ENCODE peak calls at places on chromosome 12, in six cellular contexts. A is BE2C, Z is left ventricle myocardium inferior, R is foreskin fibroblast, X is AG04450, N is GM12865. K is an unnamed sample.

GRCh38 chr12:104793280-104793679 is 164.8 kb downstream of the SLC41A2 start:
- DNase-seq in A (peak; percentile 15), Z (no peak), R (peak; percentile 24), X (no peak), N (no peak), K (no peak)

GRCh38 chr12:92574046-92574783 is 128.6 kb upstream of the PLEKHG7 start:
- DNase-seq in A (peak; percentile 14), Z (no peak), R (no peak), X (no peak), N (no peak), K (no peak)

GRCh38 chr12:121767525-121768016 is 25.9 kb downstream of the RHOF start:
- DNase-seq in A (peak; percentile 86), Z (peak; percentile 62), R (no peak), X (no peak), N (no peak), K (no peak)

GRCh38 chr12:27965411-27965810 is 7.1 kb downstream of the PTHLH start:
- DNase-seq in A (no peak), Z (no peak), R (no peak), X (no peak), N (no peak), K (no peak)

GRCh38 chr12:75558262-75558661 is 46.9 kb upstream of the KRR1 start:
- DNase-seq in A (no peak), Z (no peak), R (no peak), X (no peak), N (no peak), K (no peak)

GRCh38 chr12:106204312-106204711 is 43.5 kb downstream of the CKAP4 start:
- DNase-seq in A (no peak), Z (no peak), R (no peak), X (no peak), N (no peak), K (no peak)

GRCh38 chr12:104411826-104412626 is 44.7 kb upstream of the CHST11 start:
- DNase-seq in A (peak; percentile 33), Z (no peak), R (no peak), X (no peak), N (no peak), K (no peak)

GRCh38 chr12:130303781-130304180 is 33.9 kb upstream of the PIWIL1 start:
- DNase-seq in A (no peak), Z (no peak), R (no peak), X (no peak), N (no peak), K (no peak)

GRCh38 chr12:2108166-2108565 is 55.4 kb downstream of the CACNA1C start:
- DNase-seq in A (no peak), Z (no peak), R (no peak), X (no peak), N (no peak), K (no peak)

GRCh38 chr12:127306604-127307215 is 960.3 kb upstream of the TMEM132C start:
- DNase-seq in A (no peak), Z (no peak), R (peak; percentile 81), X (no peak), N (no peak), K (no peak)

GRCh38 chr12:28963554-28963953 is 185.5 kb upstream of the FAR2 start:
- DNase-seq in A (no peak), Z (no peak), R (peak; percentile 20), X (no peak), N (peak; percentile 13), K (no peak)

GRCh38 chr12:84732941-84733340 is 179.7 kb downstream of the SLC6A15 start:
- DNase-seq in A (no peak), Z (no peak), R (no peak), X (no peak), N (no peak), K (no peak)

GRCh38 chr12:60070541-60070940 is 474.7 kb downstream of the SLC16A7 start:
- DNase-seq in A (no peak), Z (no peak), R (no peak), X (no peak), N (no peak), K (no peak)

GRCh38 chr12:60522684-60523083 is 926.9 kb downstream of the SLC16A7 start:
- DNase-seq in A (no peak), Z (no peak), R (no peak), X (no peak), N (no peak), K (no peak)

GRCh38 chr12:107287436-107288413 is 194.4 kb upstream of the CRY1 start:
- DNase-seq in A (no peak), Z (no peak), R (no peak), X (no peak), N (peak; percentile 1), K (no peak)

GRCh38 chr12:27245039-27245438 is 953 bp downstream of the STK38L start:
- DNase-seq in A (no peak), Z (no peak), R (no peak), X (no peak), N (no peak), K (no peak)

GRCh38 chr12:96226801-96227348 is 32.7 kb downstream of the ELK3 start:
- DNase-seq in A (no peak), Z (no peak), R (no peak), X (no peak), N (no peak), K (no peak)

GRCh38 chr12:4286228-4286627 is 12.7 kb downstream of the CCND2 start:
- DNase-seq in A (no peak), Z (no peak), R (no peak), X (no peak), N (no peak), K (no peak)

GRCh38 chr12:130434560-130434959 is 96.9 kb downstream of the PIWIL1 start:
- DNase-seq in A (peak; percentile 9), Z (no peak), R (no peak), X (no peak), N (no peak), K (no peak)

GRCh38 chr12:53225635-53226424 is 6.2 kb downstream of the RARG start:
- DNase-seq in A (peak; percentile 46), Z (no peak), R (no peak), X (no peak), N (no peak), K (no peak)

GRCh38 chr12:53223006-53223305 is 9.1 kb downstream of the RARG start:
- DNase-seq in A (no peak), Z (no peak), R (no peak), X (no peak), N (no peak), K (no peak)

GRCh38 chr12:53224897-53225634 is 6.9 kb downstream of the RARG start:
- DNase-seq in A (no peak), Z (no peak), R (no peak), X (no peak), N (no peak), K (no peak)

GRCh38 chr12:53223391-53224267 is 8.4 kb downstream of the RARG start:
- DNase-seq in A (no peak), Z (peak; percentile 42), R (no peak), X (no peak), N (no peak), K (no peak)

GRCh38 chr12:53224268-53224896 is 7.6 kb downstream of the RARG start:
- DNase-seq in A (peak; percentile 57), Z (no peak), R (no peak), X (no peak), N (no peak), K (no peak)
- TF ChIP-seq CTCF in A (peak; percentile 46), Z (peak; percentile 18), R (no peak), X (peak; percentile 39), N (no peak), K (no peak)

GRCh38 chr12:12636641-12637040 is 25.0 kb downstream of the CREBL2 start:
- DNase-seq in A (no peak), Z (no peak), R (no peak), X (no peak), N (peak; percentile 63), K (peak; percentile 65)

GRCh38 chr12:12645485-12645884 is 33.8 kb downstream of the CREBL2 start:
- DNase-seq in A (peak; percentile 17), Z (no peak), R (no peak), X (no peak), N (peak; percentile 80), K (peak; percentile 62)

GRCh38 chr12:12642916-12643315 is 31.2 kb downstream of the CREBL2 start:
- DNase-seq in A (no peak), Z (no peak), R (no peak), X (no peak), N (no peak), K (no peak)

GRCh38 chr12:12646483-12647072 is 34.9 kb downstream of the CREBL2 start:
- DNase-seq in A (no peak), Z (no peak), R (no peak), X (no peak), N (peak; percentile 72), K (peak; percentile 29)

GRCh38 chr12:12641650-12642049 is 30.0 kb downstream of the CREBL2 start:
- DNase-seq in A (no peak), Z (no peak), R (no peak), X (no peak), N (no peak), K (no peak)
- TF ChIP-seq CTCF in A (no peak), Z (no peak), R (no peak), X (no peak), N (no peak), K (no peak)

GRCh38 chr12:40105515-40106201 is at the start of gene SLC2A13:
- DNase-seq in A (peak; percentile 81), Z (peak; percentile 81), R (peak; percentile 69), X (peak; percentile 18), N (peak; percentile 84), K (peak; percentile 86)

GRCh38 chr12:40106202-40106533 is 287 bp upstream of the SLC2A13 start:
- DNase-seq in A (no peak), Z (no peak), R (no peak), X (no peak), N (no peak), K (peak; percentile 16)

GRCh38 chr12:40107098-40107802 is 1.4 kb upstream of the SLC2A13 start:
- DNase-seq in A (peak; percentile 89), Z (peak; percentile 91), R (peak; percentile 72), X (peak; percentile 64), N (peak; percentile 91), K (peak; percentile 75)

GRCh38 chr12:40106655-40107054 is 774 bp upstream of the SLC2A13 start:
- DNase-seq in A (no peak), Z (no peak), R (no peak), X (no peak), N (no peak), K (no peak)

DNA sequence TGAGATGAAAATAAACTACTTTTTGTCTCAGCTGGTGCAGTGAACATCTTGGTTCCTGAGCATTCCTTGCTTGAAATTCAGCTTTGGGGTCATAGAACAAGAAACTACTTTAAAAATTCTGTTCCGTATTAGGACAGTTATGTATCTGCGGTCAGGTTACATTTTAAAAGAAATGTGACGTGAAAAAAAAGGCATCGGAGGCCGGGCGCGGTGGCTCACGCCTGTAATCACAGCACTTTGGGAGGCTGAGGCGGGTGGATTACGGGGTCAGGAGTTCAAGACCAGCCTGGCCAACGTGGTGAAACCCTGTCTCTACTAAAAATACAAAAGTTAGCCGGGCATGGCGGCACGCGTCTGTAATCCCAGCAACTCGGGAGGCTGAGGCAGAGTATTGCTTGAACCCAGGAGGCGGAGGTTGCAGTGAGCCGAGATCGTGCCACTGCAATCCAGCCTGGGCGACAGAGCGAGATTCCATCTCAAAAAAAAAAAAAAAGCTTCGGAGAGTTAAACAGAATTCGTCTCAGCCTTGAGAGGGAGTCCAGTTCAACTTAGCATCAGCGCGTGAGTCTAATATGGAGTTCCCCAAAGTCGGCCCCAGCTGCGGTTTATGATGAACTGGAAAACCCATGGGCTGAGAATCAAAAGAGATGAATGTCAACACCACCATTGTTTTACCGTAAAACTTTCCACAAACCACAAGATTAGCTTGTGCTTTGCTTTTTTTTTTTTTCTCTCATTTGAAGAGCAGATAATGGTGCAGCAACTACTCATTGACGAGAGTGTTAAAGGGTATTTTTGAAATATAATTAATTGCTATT is 2.1 kb upstream of the SLC2A13 start:
- DNase-seq in A (no peak), Z (no peak), R (no peak), X (no peak), N (peak; percentile 63), K (no peak)
- TF ChIP-seq CTCF in A (no peak), Z (peak; percentile 8), R (no peak), X (no peak), N (no peak), K (no peak)

GRCh38 chr12:71014180-71014785 is 93.7 kb upstream of the PTPRR start:
- DNase-seq in A (no peak), Z (no peak), R (peak; percentile 29), X (no peak), N (no peak), K (no peak)
- TF ChIP-seq CTCF in A (peak; percentile 70), Z (peak; percentile 48), R (no peak), X (peak; percentile 29), N (no peak), K (no peak)

K was measured in GM10248.